ENCODE peak calls at places on chromosomes 1 and 21, in ten cellular contexts. One of them, this sample, is unnamed.
A peak's percentile ranks its signal among the peaks of the same experiment; 100 is the strongest.

GRCh38 chr1:973459-974292 is 7.4 kb downstream of the PLEKHN1 start:
- DNase-seq in GM13976: no peak
- DNase-seq in esophagus muscularis mucosa: no peak
- DNase-seq in cardiac fibroblast: no peak
- DNase-seq in ascending aorta: no peak
- DNase-seq in T47D: no peak
- DNase-seq in AG09319: no peak
- DNase-seq in RWPE1: no peak
- DNase-seq in Karpas-422: no peak
- DNase-seq in stimulated activated naive B cell treated with anti-CD40 and anti-IgM and Interleukin-4, amounts not matched to agents 10 μg/mL and 1 μg/mL and 100 μg/mL, for 72 hours: no peak
- DNase-seq in this sample: no peak

GRCh38 chr1:38817958-38818705 is 41.4 kb downstream of the RRAGC start:
- DNase-seq in T47D: no peak
- DNase-seq in GM13976: peak; percentile 83
- DNase-seq in stimulated activated naive B cell treated with anti-CD40 and anti-IgM and Interleukin-4, amounts not matched to agents 10 μg/mL and 1 μg/mL and 100 μg/mL, for 72 hours: peak; percentile 26
- DNase-seq in cardiac fibroblast: peak; percentile 19
- DNase-seq in AG09319: no peak
- DNase-seq in esophagus muscularis mucosa: no peak
- DNase-seq in ascending aorta: no peak
- DNase-seq in RWPE1: peak; percentile 41
- DNase-seq in Karpas-422: no peak
- DNase-seq in this sample: no peak

GRCh38 chr1:204885288-204885711 is 14.6 kb downstream of the NFASC start:
- DNase-seq in stimulated activated naive B cell treated with anti-CD40 and anti-IgM and Interleukin-4, amounts not matched to agents 10 μg/mL and 1 μg/mL and 100 μg/mL, for 72 hours: no peak
- DNase-seq in RWPE1: no peak
- DNase-seq in Karpas-422: no peak
- DNase-seq in ascending aorta: no peak
- DNase-seq in AG09319: peak; percentile 29
- DNase-seq in T47D: no peak
- DNase-seq in GM13976: no peak
- DNase-seq in cardiac fibroblast: peak; percentile 75
- DNase-seq in esophagus muscularis mucosa: no peak
- DNase-seq in this sample: no peak

GRCh38 chr21:41769933-41770332 is 3.1 kb upstream of the RIPK4 start:
- DNase-seq in Karpas-422: no peak
- DNase-seq in AG09319: no peak
- DNase-seq in ascending aorta: no peak
- DNase-seq in GM13976: no peak
- DNase-seq in stimulated activated naive B cell treated with anti-CD40 and anti-IgM and Interleukin-4, amounts not matched to agents 10 μg/mL and 1 μg/mL and 100 μg/mL, for 72 hours: no peak
- DNase-seq in esophagus muscularis mucosa: no peak
- DNase-seq in RWPE1: no peak
- DNase-seq in cardiac fibroblast: no peak
- DNase-seq in T47D: no peak
- DNase-seq in this sample: no peak

GRCh38 chr1:228998179-228998578 is 262.9 kb downstream of the RHOU start:
- DNase-seq in Karpas-422: no peak
- DNase-seq in esophagus muscularis mucosa: no peak
- DNase-seq in T47D: no peak
- DNase-seq in GM13976: no peak
- DNase-seq in RWPE1: no peak
- DNase-seq in cardiac fibroblast: no peak
- DNase-seq in ascending aorta: no peak
- DNase-seq in stimulated activated naive B cell treated with anti-CD40 and anti-IgM and Interleukin-4, amounts not matched to agents 10 μg/mL and 1 μg/mL and 100 μg/mL, for 72 hours: no peak
- DNase-seq in AG09319: no peak
- DNase-seq in this sample: no peak

GRCh38 chr1:20936216-20936615 is 149.1 kb upstream of the HP1BP3 start:
- DNase-seq in Karpas-422: no peak
- DNase-seq in AG09319: no peak
- DNase-seq in cardiac fibroblast: no peak
- DNase-seq in T47D: no peak
- DNase-seq in RWPE1: no peak
- DNase-seq in stimulated activated naive B cell treated with anti-CD40 and anti-IgM and Interleukin-4, amounts not matched to agents 10 μg/mL and 1 μg/mL and 100 μg/mL, for 72 hours: no peak
- DNase-seq in esophagus muscularis mucosa: no peak
- DNase-seq in GM13976: no peak
- DNase-seq in ascending aorta: no peak
- DNase-seq in this sample: no peak

GRCh38 chr1:86640161-86640560 is 64.2 kb upstream of the SH3GLB1 start:
- DNase-seq in Karpas-422: no peak
- DNase-seq in esophagus muscularis mucosa: no peak
- DNase-seq in RWPE1: no peak
- DNase-seq in ascending aorta: no peak
- DNase-seq in T47D: no peak
- DNase-seq in GM13976: no peak
- DNase-seq in stimulated activated naive B cell treated with anti-CD40 and anti-IgM and Interleukin-4, amounts not matched to agents 10 μg/mL and 1 μg/mL and 100 μg/mL, for 72 hours: no peak
- DNase-seq in AG09319: no peak
- DNase-seq in cardiac fibroblast: peak; percentile 2
- DNase-seq in this sample: no peak

GRCh38 chr1:211345719-211346118 is 19.1 kb downstream of the TRAF5 start:
- DNase-seq in AG09319: no peak
- DNase-seq in esophagus muscularis mucosa: no peak
- DNase-seq in RWPE1: no peak
- DNase-seq in Karpas-422: no peak
- DNase-seq in T47D: peak; percentile 46
- DNase-seq in ascending aorta: no peak
- DNase-seq in cardiac fibroblast: no peak
- DNase-seq in stimulated activated naive B cell treated with anti-CD40 and anti-IgM and Interleukin-4, amounts not matched to agents 10 μg/mL and 1 μg/mL and 100 μg/mL, for 72 hours: no peak
- DNase-seq in GM13976: no peak
- DNase-seq in this sample: no peak

GRCh38 chr1:160874935-160875334 is 10.0 kb downstream of the ITLN1 start:
- DNase-seq in Karpas-422: no peak
- DNase-seq in AG09319: no peak
- DNase-seq in T47D: no peak
- DNase-seq in stimulated activated naive B cell treated with anti-CD40 and anti-IgM and Interleukin-4, amounts not matched to agents 10 μg/mL and 1 μg/mL and 100 μg/mL, for 72 hours: no peak
- DNase-seq in RWPE1: no peak
- DNase-seq in ascending aorta: no peak
- DNase-seq in GM13976: no peak
- DNase-seq in esophagus muscularis mucosa: no peak
- DNase-seq in cardiac fibroblast: no peak
- DNase-seq in this sample: no peak

GRCh38 chr1:154572433-154573167 is 5.0 kb downstream of the CHRNB2 start:
- DNase-seq in GM13976: no peak
- DNase-seq in T47D: no peak
- DNase-seq in AG09319: no peak
- DNase-seq in Karpas-422: peak; percentile 51
- DNase-seq in ascending aorta: no peak
- DNase-seq in esophagus muscularis mucosa: no peak
- DNase-seq in stimulated activated naive B cell treated with anti-CD40 and anti-IgM and Interleukin-4, amounts not matched to agents 10 μg/mL and 1 μg/mL and 100 μg/mL, for 72 hours: no peak
- DNase-seq in RWPE1: no peak
- DNase-seq in cardiac fibroblast: no peak
- DNase-seq in this sample: peak; percentile 7

GRCh38 chr1:48775817-48776399 is 783 bp downstream of the BEND5 start:
- DNase-seq in RWPE1: no peak
- DNase-seq in Karpas-422: no peak
- DNase-seq in stimulated activated naive B cell treated with anti-CD40 and anti-IgM and Interleukin-4, amounts not matched to agents 10 μg/mL and 1 μg/mL and 100 μg/mL, for 72 hours: no peak
- DNase-seq in ascending aorta: no peak
- DNase-seq in AG09319: no peak
- DNase-seq in cardiac fibroblast: no peak
- DNase-seq in T47D: no peak
- DNase-seq in esophagus muscularis mucosa: peak; percentile 80
- DNase-seq in GM13976: no peak
- DNase-seq in this sample: no peak

GRCh38 chr1:193432979-193433587 is 246.7 kb upstream of the B3GALT2 start:
- DNase-seq in esophagus muscularis mucosa: no peak
- DNase-seq in stimulated activated naive B cell treated with anti-CD40 and anti-IgM and Interleukin-4, amounts not matched to agents 10 μg/mL and 1 μg/mL and 100 μg/mL, for 72 hours: no peak
- DNase-seq in Karpas-422: no peak
- DNase-seq in RWPE1: no peak
- DNase-seq in T47D: no peak
- DNase-seq in ascending aorta: no peak
- DNase-seq in GM13976: no peak
- DNase-seq in cardiac fibroblast: no peak
- DNase-seq in AG09319: no peak
- DNase-seq in this sample: no peak

GRCh38 chr21:37849703-37850102 is 66.6 kb downstream of the KCNJ6 start:
- DNase-seq in RWPE1: peak; percentile 47
- DNase-seq in Karpas-422: no peak
- DNase-seq in ascending aorta: no peak
- DNase-seq in esophagus muscularis mucosa: no peak
- DNase-seq in cardiac fibroblast: peak; percentile 74
- DNase-seq in GM13976: no peak
- DNase-seq in AG09319: no peak
- DNase-seq in stimulated activated naive B cell treated with anti-CD40 and anti-IgM and Interleukin-4, amounts not matched to agents 10 μg/mL and 1 μg/mL and 100 μg/mL, for 72 hours: no peak
- DNase-seq in T47D: no peak
- DNase-seq in this sample: no peak

GRCh38 chr1:93616221-93616995 is 65.2 kb downstream of the BCAR3 start:
- DNase-seq in ascending aorta: peak; percentile 80
- DNase-seq in T47D: no peak
- DNase-seq in RWPE1: no peak
- DNase-seq in cardiac fibroblast: peak; percentile 48
- DNase-seq in stimulated activated naive B cell treated with anti-CD40 and anti-IgM and Interleukin-4, amounts not matched to agents 10 μg/mL and 1 μg/mL and 100 μg/mL, for 72 hours: no peak
- DNase-seq in Karpas-422: no peak
- DNase-seq in AG09319: no peak
- DNase-seq in esophagus muscularis mucosa: no peak
- DNase-seq in GM13976: no peak
- DNase-seq in this sample: no peak

GRCh38 chr1:184745929-184746583 is 8.6 kb downstream of the EDEM3 start:
- DNase-seq in T47D: peak; percentile 44
- DNase-seq in ascending aorta: no peak
- DNase-seq in RWPE1: no peak
- DNase-seq in esophagus muscularis mucosa: no peak
- DNase-seq in AG09319: no peak
- DNase-seq in GM13976: no peak
- DNase-seq in stimulated activated naive B cell treated with anti-CD40 and anti-IgM and Interleukin-4, amounts not matched to agents 10 μg/mL and 1 μg/mL and 100 μg/mL, for 72 hours: no peak
- DNase-seq in Karpas-422: no peak
- DNase-seq in cardiac fibroblast: peak; percentile 35
- DNase-seq in this sample: no peak

GRCh38 chr21:18245493-18245967 is 897 bp downstream of the CHODL start:
- DNase-seq in RWPE1: no peak
- DNase-seq in esophagus muscularis mucosa: no peak
- DNase-seq in Karpas-422: no peak
- DNase-seq in cardiac fibroblast: no peak
- DNase-seq in GM13976: peak; percentile 8
- DNase-seq in AG09319: no peak
- DNase-seq in T47D: peak; percentile 7
- DNase-seq in stimulated activated naive B cell treated with anti-CD40 and anti-IgM and Interleukin-4, amounts not matched to agents 10 μg/mL and 1 μg/mL and 100 μg/mL, for 72 hours: no peak
- DNase-seq in ascending aorta: peak; percentile 62
- DNase-seq in this sample: no peak

GRCh38 chr1:226690460-226690982 is 48.6 kb downstream of the ITPKB start:
- DNase-seq in esophagus muscularis mucosa: no peak
- DNase-seq in stimulated activated naive B cell treated with anti-CD40 and anti-IgM and Interleukin-4, amounts not matched to agents 10 μg/mL and 1 μg/mL and 100 μg/mL, for 72 hours: no peak
- DNase-seq in Karpas-422: no peak
- DNase-seq in cardiac fibroblast: peak; percentile 29
- DNase-seq in GM13976: no peak
- DNase-seq in ascending aorta: no peak
- DNase-seq in T47D: no peak
- DNase-seq in AG09319: no peak
- DNase-seq in RWPE1: no peak
- DNase-seq in this sample: no peak

GRCh38 chr1:3244539-3245315 is 175.7 kb downstream of the PRDM16 start:
- DNase-seq in RWPE1: no peak
- DNase-seq in cardiac fibroblast: no peak
- DNase-seq in ascending aorta: no peak
- DNase-seq in AG09319: no peak
- DNase-seq in stimulated activated naive B cell treated with anti-CD40 and anti-IgM and Interleukin-4, amounts not matched to agents 10 μg/mL and 1 μg/mL and 100 μg/mL, for 72 hours: no peak
- DNase-seq in T47D: no peak
- DNase-seq in GM13976: no peak
- DNase-seq in esophagus muscularis mucosa: no peak
- DNase-seq in Karpas-422: no peak
- DNase-seq in this sample: no peak

GRCh38 chr1:116448785-116449385 is 75.8 kb downstream of the ATP1A1 start:
- DNase-seq in RWPE1: no peak
- DNase-seq in cardiac fibroblast: peak; percentile 51
- DNase-seq in esophagus muscularis mucosa: peak; percentile 29
- DNase-seq in stimulated activated naive B cell treated with anti-CD40 and anti-IgM and Interleukin-4, amounts not matched to agents 10 μg/mL and 1 μg/mL and 100 μg/mL, for 72 hours: no peak
- DNase-seq in AG09319: no peak
- DNase-seq in Karpas-422: no peak
- DNase-seq in T47D: no peak
- DNase-seq in ascending aorta: no peak
- DNase-seq in GM13976: no peak
- DNase-seq in this sample: no peak

GRCh38 chr1:62841587-62842169 is 57.7 kb downstream of the ATG4C start:
- DNase-seq in T47D: peak; percentile 61
- DNase-seq in cardiac fibroblast: peak; percentile 80
- DNase-seq in RWPE1: peak; percentile 55
- DNase-seq in GM13976: peak; percentile 41
- DNase-seq in stimulated activated naive B cell treated with anti-CD40 and anti-IgM and Interleukin-4, amounts not matched to agents 10 μg/mL and 1 μg/mL and 100 μg/mL, for 72 hours: peak; percentile 6
- DNase-seq in Karpas-422: peak; percentile 86
- DNase-seq in ascending aorta: no peak
- DNase-seq in AG09319: peak; percentile 31
- DNase-seq in esophagus muscularis mucosa: no peak
- DNase-seq in this sample: peak; percentile 20

GRCh38 chr1:118960567-118961136 is 27.5 kb downstream of the TBX15 start:
- DNase-seq in ascending aorta: no peak
- DNase-seq in GM13976: no peak
- DNase-seq in stimulated activated naive B cell treated with anti-CD40 and anti-IgM and Interleukin-4, amounts not matched to agents 10 μg/mL and 1 μg/mL and 100 μg/mL, for 72 hours: no peak
- DNase-seq in AG09319: no peak
- DNase-seq in esophagus muscularis mucosa: peak; percentile 88
- DNase-seq in Karpas-422: no peak
- DNase-seq in cardiac fibroblast: peak; percentile 51
- DNase-seq in RWPE1: no peak
- DNase-seq in T47D: no peak
- DNase-seq in this sample: no peak

GRCh38 chr21:26169061-26169610 is 1.4 kb downstream of the APP start:
- DNase-seq in stimulated activated naive B cell treated with anti-CD40 and anti-IgM and Interleukin-4, amounts not matched to agents 10 μg/mL and 1 μg/mL and 100 μg/mL, for 72 hours: peak; percentile 13
- DNase-seq in GM13976: peak; percentile 77
- DNase-seq in cardiac fibroblast: peak; percentile 79
- DNase-seq in ascending aorta: peak; percentile 69
- DNase-seq in T47D: peak; percentile 82
- DNase-seq in esophagus muscularis mucosa: no peak
- DNase-seq in AG09319: no peak
- DNase-seq in RWPE1: peak; percentile 55
- DNase-seq in Karpas-422: no peak
- DNase-seq in this sample: peak; percentile 38

GRCh38 chr1:10655002-10655401 is 141.4 kb downstream of the CASZ1 start:
- DNase-seq in ascending aorta: no peak
- DNase-seq in esophagus muscularis mucosa: no peak
- DNase-seq in cardiac fibroblast: no peak
- DNase-seq in Karpas-422: no peak
- DNase-seq in GM13976: no peak
- DNase-seq in stimulated activated naive B cell treated with anti-CD40 and anti-IgM and Interleukin-4, amounts not matched to agents 10 μg/mL and 1 μg/mL and 100 μg/mL, for 72 hours: no peak
- DNase-seq in T47D: no peak
- DNase-seq in RWPE1: no peak
- DNase-seq in AG09319: no peak
- DNase-seq in this sample: no peak

GRCh38 chr1:42736152-42736551 is 3.9 kb downstream of the CLDN19 start:
- DNase-seq in T47D: no peak
- DNase-seq in AG09319: no peak
- DNase-seq in stimulated activated naive B cell treated with anti-CD40 and anti-IgM and Interleukin-4, amounts not matched to agents 10 μg/mL and 1 μg/mL and 100 μg/mL, for 72 hours: no peak
- DNase-seq in cardiac fibroblast: peak; percentile 36
- DNase-seq in RWPE1: peak; percentile 46
- DNase-seq in ascending aorta: no peak
- DNase-seq in Karpas-422: peak; percentile 54
- DNase-seq in esophagus muscularis mucosa: peak; percentile 45
- DNase-seq in GM13976: no peak
- DNase-seq in this sample: no peak

GRCh38 chr21:34082769-34083168 is 9.4 kb downstream of the MRPS6 start:
- DNase-seq in esophagus muscularis mucosa: no peak
- DNase-seq in GM13976: no peak
- DNase-seq in ascending aorta: no peak
- DNase-seq in cardiac fibroblast: no peak
- DNase-seq in RWPE1: no peak
- DNase-seq in T47D: no peak
- DNase-seq in AG09319: no peak
- DNase-seq in stimulated activated naive B cell treated with anti-CD40 and anti-IgM and Interleukin-4, amounts not matched to agents 10 μg/mL and 1 μg/mL and 100 μg/mL, for 72 hours: no peak
- DNase-seq in Karpas-422: no peak
- DNase-seq in this sample: no peak

GRCh38 chr1:39960461-39960958 is 5.6 kb downstream of the MFSD2A start:
- DNase-seq in GM13976: peak; percentile 58
- DNase-seq in cardiac fibroblast: no peak
- DNase-seq in stimulated activated naive B cell treated with anti-CD40 and anti-IgM and Interleukin-4, amounts not matched to agents 10 μg/mL and 1 μg/mL and 100 μg/mL, for 72 hours: peak; percentile 62
- DNase-seq in AG09319: no peak
- DNase-seq in RWPE1: peak; percentile 65
- DNase-seq in ascending aorta: no peak
- DNase-seq in esophagus muscularis mucosa: no peak
- DNase-seq in T47D: peak; percentile 71
- DNase-seq in Karpas-422: peak; percentile 91
- DNase-seq in this sample: no peak

GRCh38 chr1:84570436-84571149 is 3.6 kb downstream of the CTBS start:
- DNase-seq in esophagus muscularis mucosa: no peak
- DNase-seq in GM13976: no peak
- DNase-seq in RWPE1: no peak
- DNase-seq in T47D: no peak
- DNase-seq in cardiac fibroblast: peak; percentile 39
- DNase-seq in ascending aorta: no peak
- DNase-seq in stimulated activated naive B cell treated with anti-CD40 and anti-IgM and Interleukin-4, amounts not matched to agents 10 μg/mL and 1 μg/mL and 100 μg/mL, for 72 hours: no peak
- DNase-seq in AG09319: no peak
- DNase-seq in Karpas-422: no peak
- DNase-seq in this sample: no peak

GRCh38 chr1:175332515-175332914 is 139.9 kb upstream of the KIAA0040 start:
- DNase-seq in AG09319: no peak
- DNase-seq in RWPE1: no peak
- DNase-seq in T47D: no peak
- DNase-seq in Karpas-422: no peak
- DNase-seq in GM13976: no peak
- DNase-seq in ascending aorta: no peak
- DNase-seq in esophagus muscularis mucosa: no peak
- DNase-seq in stimulated activated naive B cell treated with anti-CD40 and anti-IgM and Interleukin-4, amounts not matched to agents 10 μg/mL and 1 μg/mL and 100 μg/mL, for 72 hours: no peak
- DNase-seq in cardiac fibroblast: no peak
- DNase-seq in this sample: no peak